ENCODE peak calls at places on chromosome 7, in eight cellular contexts. H, O, W, I, U, K, F and S are unnamed samples.
A peak's percentile ranks its signal among the peaks of the same experiment; 100 is the strongest.

GRCh38 chr7:76372984-76373833 is 14.4 kb upstream of the YWHAG start:
- DNase-seq in H (no peak), O (peak; percentile 96), W (peak; percentile 36), I (no peak), U (peak; percentile 50), K (peak; percentile 83), F (peak; percentile 67), S (no peak)

GRCh38 chr7:96304573-96304972 is 17.3 kb downstream of the SLC25A13 start:
- DNase-seq in H (no peak), O (no peak), W (no peak), I (no peak), U (no peak), K (no peak), F (no peak), S (no peak)

GRCh38 chr7:135391514-135391913 is 118.4 kb downstream of the CNOT4 start:
- DNase-seq in H (no peak), O (no peak), W (no peak), I (no peak), U (no peak), K (no peak), F (no peak), S (no peak)

GRCh38 chr7:65371468-65371867 is 2.2 kb upstream of the ZNF92 start:
- DNase-seq in H (no peak), O (peak; percentile 25), W (no peak), I (no peak), U (no peak), K (no peak), F (peak; percentile 59), S (no peak)

GRCh38 chr7:134910214-134910890 is 76.0 kb upstream of the AGBL3 start:
- DNase-seq in H (no peak), O (no peak), W (no peak), I (no peak), U (no peak), K (no peak), F (no peak), S (no peak)

GRCh38 chr7:1734331-1734730 is 64.3 kb downstream of the ELFN1 start:
- DNase-seq in H (no peak), O (no peak), W (no peak), I (no peak), U (no peak), K (no peak), F (no peak), S (no peak)

GRCh38 chr7:98826400-98826799 is 43.4 kb downstream of the TMEM130 start:
- DNase-seq in H (no peak), O (no peak), W (no peak), I (no peak), U (no peak), K (no peak), F (no peak), S (no peak)

GRCh38 chr7:19327011-19327410 is 181.8 kb upstream of the FERD3L start:
- DNase-seq in H (no peak), O (no peak), W (peak; percentile 90), I (no peak), U (no peak), K (peak; percentile 17), F (no peak), S (no peak)

GRCh38 chr7:32155712-32156111 is 85.5 kb upstream of the PDE1C start:
- DNase-seq in H (no peak), O (no peak), W (peak; percentile 3), I (no peak), U (no peak), K (peak; percentile 28), F (no peak), S (no peak)

GRCh38 chr7:105652359-105652993 is 71.2 kb upstream of the EFCAB10 start:
- DNase-seq in H (peak; percentile 68), O (peak; percentile 84), W (peak; percentile 67), I (peak; percentile 78), U (peak; percentile 86), K (peak; percentile 71), F (peak; percentile 88), S (peak; percentile 53)

GRCh38 chr7:150854066-150855000 is 2.0 kb downstream of the AOC1 start:
- DNase-seq in H (no peak), O (no peak), W (no peak), I (no peak), U (no peak), K (no peak), F (no peak), S (no peak)

GRCh38 chr7:96173777-96174176 is 148.1 kb downstream of the SLC25A13 start:
- DNase-seq in H (no peak), O (peak; percentile 5), W (no peak), I (no peak), U (no peak), K (no peak), F (no peak), S (no peak)

GRCh38 chr7:64619705-64620104 is 46.2 kb upstream of the ZNF107 start:
- DNase-seq in H (no peak), O (no peak), W (no peak), I (no peak), U (no peak), K (no peak), F (no peak), S (no peak)

GRCh38 chr7:142871260-142872105 is 14.1 kb downstream of the TRPV6 start:
- DNase-seq in H (no peak), O (no peak), W (no peak), I (no peak), U (no peak), K (no peak), F (no peak), S (no peak)

GRCh38 chr7:39085590-39086049 is 107.9 kb downstream of the POU6F2 start:
- DNase-seq in H (no peak), O (peak; percentile 6), W (no peak), I (no peak), U (no peak), K (no peak), F (no peak), S (no peak)

GRCh38 chr7:47283497-47284131 is 298.3 kb downstream of the TNS3 start:
- DNase-seq in H (no peak), O (no peak), W (no peak), I (no peak), U (no peak), K (no peak), F (no peak), S (no peak)

DNA sequence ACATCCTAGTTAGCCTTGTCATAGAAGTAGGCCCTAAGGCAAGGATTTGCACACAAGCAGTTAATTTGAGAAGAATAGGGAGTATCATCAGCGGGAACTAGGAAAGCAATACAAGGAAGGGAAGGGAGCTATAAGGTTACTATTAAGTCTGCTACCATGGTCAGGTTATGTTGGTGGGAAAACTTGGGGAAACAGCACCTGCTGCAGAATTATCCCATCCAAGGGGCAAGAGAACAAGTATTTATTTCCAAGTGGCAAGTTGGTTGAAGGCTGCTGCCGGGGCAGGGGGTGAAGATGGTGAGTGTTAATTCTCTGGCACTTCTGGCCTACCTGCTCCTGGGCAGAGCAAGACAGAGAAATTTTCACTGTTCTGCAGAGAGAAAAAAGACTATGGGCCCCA is 55.0 kb downstream of the CAV1 start:
- DNase-seq in H (no peak), O (no peak), W (no peak), I (no peak), U (no peak), K (no peak), F (no peak), S (no peak)
- H3K4me1 ChIP-seq in H (peaks cover 45% of the 10 kb centered on the region), O (no peaks in the 10 kb centered on the region), W (peaks cover 44% of the 10 kb centered on the region), I (peaks cover 28% of the 10 kb centered on the region), U (no peaks in the 10 kb centered on the region), K (peaks cover 23% of the 10 kb centered on the region), F (no peaks in the 10 kb centered on the region), S (peaks cover 6% of the 10 kb centered on the region)

DNA sequence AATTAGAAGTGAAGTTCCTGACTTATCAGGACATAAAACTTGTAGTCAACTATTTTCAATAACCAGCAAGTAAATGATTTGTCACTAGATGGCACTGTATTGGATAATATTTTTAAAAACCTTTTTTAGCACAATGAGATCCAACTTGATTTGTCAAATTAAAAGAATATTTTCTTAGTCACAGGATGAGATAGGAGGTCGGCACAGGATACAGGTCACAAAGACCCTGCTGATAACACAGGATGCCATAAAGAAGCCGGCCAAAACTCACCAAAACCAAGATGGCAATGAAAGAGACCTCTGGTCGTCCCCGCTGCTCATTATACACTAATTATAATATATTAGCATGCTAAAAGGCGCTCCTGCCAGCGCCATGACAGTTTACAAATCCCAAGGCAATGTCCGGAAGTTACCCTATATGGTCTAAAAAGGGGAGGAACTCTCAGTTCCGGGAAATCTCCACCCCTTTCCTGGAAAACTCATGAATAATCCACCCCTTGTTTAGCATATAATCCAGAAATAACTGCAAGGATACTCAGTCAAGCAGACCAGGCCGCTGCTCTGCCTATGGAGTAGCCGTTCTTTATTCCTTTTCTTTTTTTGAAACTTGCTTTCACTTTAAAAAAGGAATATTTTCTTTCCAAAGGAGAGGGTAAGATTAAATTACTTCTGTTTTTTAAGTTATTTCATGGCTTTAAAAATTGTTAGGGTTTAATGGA is 255.7 kb upstream of the MKLN1 start:
- DNase-seq in H (peak; percentile 83), O (peak; percentile 99), W (peak; percentile 96), I (peak; percentile 26), U (peak; percentile 69), K (peak; percentile 38), F (peak; percentile 77), S (no peak)
- TF ChIP-seq POLR2A in H (no peak), O (peak; percentile 63), W (no peak), I (no peak), U (no peak), K (no peak), F (no peak), S (peak; percentile 17)

GRCh38 chr7:50665403-50666123 is 100.4 kb upstream of the DDC start:
- DNase-seq in H (no peak), O (no peak), W (no peak), I (no peak), U (no peak), K (peak; percentile 10), F (no peak), S (peak; percentile 62)

GRCh38 chr7:50663396-50664102 is 98.3 kb upstream of the DDC start:
- DNase-seq in H (no peak), O (no peak), W (no peak), I (no peak), U (no peak), K (no peak), F (no peak), S (no peak)

GRCh38 chr7:50666124-50666496 is 100.9 kb upstream of the DDC start:
- DNase-seq in H (no peak), O (no peak), W (no peak), I (no peak), U (no peak), K (no peak), F (no peak), S (no peak)

GRCh38 chr7:50664461-50664922 is 99.3 kb upstream of the DDC start:
- DNase-seq in H (no peak), O (no peak), W (peak; percentile 79), I (no peak), U (no peak), K (peak; percentile 54), F (no peak), S (no peak)

GRCh38 chr7:50664937-50665336 is 99.7 kb upstream of the DDC start:
- DNase-seq in H (no peak), O (no peak), W (no peak), I (no peak), U (no peak), K (no peak), F (no peak), S (no peak)
- H3K4me1 ChIP-seq in H (peaks cover 87% of the 10 kb centered on the region), O (no peaks in the 10 kb centered on the region), W (peaks cover 49% of the 10 kb centered on the region), I (peaks cover 36% of the 10 kb centered on the region), U (peaks cover 18% of the 10 kb centered on the region), K (peaks cover 6% of the 10 kb centered on the region), F (peaks cover 50% of the 10 kb centered on the region), S (peaks cover 93% of the 10 kb centered on the region)

DNA sequence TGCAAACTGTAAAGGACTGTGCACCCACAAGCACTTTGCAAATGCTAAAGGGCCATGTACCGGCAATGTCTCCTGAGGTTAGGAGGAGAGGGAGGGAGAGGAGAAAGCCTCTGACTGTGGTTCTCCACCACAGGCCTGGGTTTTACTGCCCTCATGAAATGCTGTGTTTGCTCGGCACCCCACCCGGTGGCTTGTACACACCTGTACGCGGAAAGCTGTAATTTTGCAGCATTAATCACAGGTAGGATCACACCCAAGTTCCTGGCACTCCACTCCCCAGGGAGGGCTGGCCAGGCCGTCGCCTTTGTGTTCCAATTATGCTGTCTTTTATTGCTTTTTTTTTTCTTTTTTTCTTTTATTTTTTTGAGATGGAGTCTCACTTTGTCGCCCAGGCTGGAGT is 78.5 kb upstream of the MYL10 start:
- DNase-seq in H (no peak), O (no peak), W (no peak), I (no peak), U (no peak), K (no peak), F (no peak), S (no peak)
- TF ChIP-seq POLR2A in H (no peak), O (no peak), W (no peak), I (no peak), U (no peak), K (no peak), F (no peak), S (no peak)